ENCODE peak calls at places on chromosomes 4 and X, in ten cellular contexts. O is prostate gland, I is AG09309, R is heart right ventricle, Y is A549, N is neural progenitor cell, C is GM23338, G is PC-3, K is cardiac muscle cell, F is NB4. D is an unnamed sample.

GRCh38 chr4:20041838-20042237 is 209.9 kb upstream of the SLIT2 start:
- DNase-seq in O (no peak), I (no peak), R (no peak), Y (no peak), N (no peak), C (no peak), G (no peak), K (no peak), F (no peak), D (no peak)

GRCh38 chr4:137981277-137981676 is 260.9 kb downstream of the SLC7A11 start:
- DNase-seq in O (no peak), I (no peak), R (no peak), Y (peak), N (no peak), C (no peak), G (peak), K (peak), F (peak), D (no peak)

GRCh38 chrX:88135735-88136134 is 611.3 kb upstream of the CPXCR1 start:
- DNase-seq in O (no peak), I (no peak), R (no peak), Y (no peak), N (no peak), C (peak), G (peak), K (peak), F (peak), D (no peak)

GRCh38 chrX:68980906-68981616 is 152.2 kb downstream of the EFNB1 start:
- DNase-seq in O (no peak), I (no peak), R (no peak), Y (no peak), N (no peak), C (no peak), G (no peak), K (no peak), F (no peak), D (no peak)

GRCh38 chr4:137540356-137540755 is 8.1 kb upstream of the PCDH18 start:
- DNase-seq in O (no peak), I (no peak), R (no peak), Y (no peak), N (no peak), C (no peak), G (no peak), K (no peak), F (no peak), D (no peak)

GRCh38 chrX:53279296-53280237 is 1.8 kb downstream of the IQSEC2 start:
- DNase-seq in O (no peak), I (no peak), R (no peak), Y (no peak), N (no peak), C (peak), G (no peak), K (no peak), F (no peak), D (no peak)

GRCh38 chrX:88136328-88136727 is 610.7 kb upstream of the CPXCR1 start:
- DNase-seq in O (no peak), I (no peak), R (no peak), Y (no peak), N (no peak), C (no peak), G (no peak), K (no peak), F (no peak), D (no peak)

GRCh38 chrX:95764972-95765451 is 919.6 kb upstream of the DIAPH2 start:
- DNase-seq in O (peak), I (no peak), R (peak), Y (peak), N (peak), C (peak), G (peak), K (peak), F (peak), D (no peak)

GRCh38 chr4:127505203-127505602 is 127.6 kb upstream of the INTU start:
- DNase-seq in O (no peak), I (peak), R (peak), Y (no peak), N (no peak), C (no peak), G (no peak), K (peak), F (no peak), D (peak)

GRCh38 chr4:15963001-15963451 is at the start of gene FGFBP2:
- DNase-seq in O (peak), I (peak), R (peak), Y (peak), N (peak), C (peak), G (peak), K (peak), F (peak), D (peak)

GRCh38 chr4:142743071-142743825 is 102.9 kb downstream of the INPP4B start:
- DNase-seq in O (no peak), I (peak), R (no peak), Y (no peak), N (no peak), C (no peak), G (peak), K (peak), F (no peak), D (no peak)

GRCh38 chr4:17544205-17544604 is 29.2 kb downstream of the CLRN2 start:
- DNase-seq in O (no peak), I (no peak), R (no peak), Y (no peak), N (no peak), C (peak), G (peak), K (no peak), F (peak), D (no peak)

GRCh38 chr4:163595590-163595989 is 101.1 kb downstream of the TMA16 start:
- DNase-seq in O (no peak), I (no peak), R (no peak), Y (no peak), N (no peak), C (no peak), G (no peak), K (no peak), F (peak), D (no peak)

GRCh38 chr4:5632571-5632970 is 75.8 kb downstream of the EVC2 start:
- DNase-seq in O (no peak), I (no peak), R (no peak), Y (no peak), N (no peak), C (peak), G (no peak), K (no peak), F (no peak), D (no peak)

GRCh38 chrX:80216086-80216485 is 201.5 kb downstream of the TBX22 start:
- DNase-seq in O (no peak), I (no peak), R (no peak), Y (peak), N (no peak), C (no peak), G (peak), K (peak), F (peak), D (no peak)

GRCh38 chrX:74132265-74132664 is 171.7 kb upstream of the ZCCHC13 start:
- DNase-seq in O (no peak), I (no peak), R (no peak), Y (no peak), N (no peak), C (peak), G (no peak), K (no peak), F (no peak), D (no peak)

GRCh38 chr4:142778430-142778829 is 67.7 kb downstream of the INPP4B start:
- DNase-seq in O (no peak), I (peak), R (no peak), Y (no peak), N (no peak), C (no peak), G (no peak), K (peak), F (no peak), D (no peak)

GRCh38 chr4:42843694-42844093 is 48.8 kb upstream of the GRXCR1 start:
- DNase-seq in O (no peak), I (no peak), R (no peak), Y (no peak), N (no peak), C (no peak), G (no peak), K (no peak), F (no peak), D (no peak)

GRCh38 chr4:54607067-54607466 is 50.7 kb upstream of the KIT start:
- DNase-seq in O (no peak), I (no peak), R (no peak), Y (no peak), N (no peak), C (no peak), G (no peak), K (no peak), F (no peak), D (no peak)

GRCh38 chr4:138870739-138871633 is 144.6 kb upstream of the NOCT start:
- DNase-seq in O (peak), I (peak), R (peak), Y (peak), N (peak), C (peak), G (peak), K (peak), F (peak), D (peak)

GRCh38 chr4:125741825-125742452 is 427.2 kb downstream of the FAT4 start:
- DNase-seq in O (no peak), I (no peak), R (no peak), Y (peak), N (no peak), C (peak), G (peak), K (peak), F (peak), D (no peak)

GRCh38 chrX:11064851-11065600 is 46.1 kb upstream of the HCCS start:
- DNase-seq in O (peak), I (peak), R (no peak), Y (no peak), N (no peak), C (no peak), G (peak), K (peak), F (no peak), D (peak)

GRCh38 chrX:153827903-153828302 is 2.4 kb downstream of the PDZD4 start:
- DNase-seq in O (no peak), I (no peak), R (no peak), Y (no peak), N (no peak), C (no peak), G (no peak), K (no peak), F (no peak), D (no peak)

GRCh38 chrX:153829799-153830631 is at the start of gene PDZD4:
- DNase-seq in O (no peak), I (no peak), R (no peak), Y (no peak), N (peak), C (peak), G (no peak), K (no peak), F (peak), D (no peak)

GRCh38 chrX:153829549-153829798 is 870 bp downstream of the PDZD4 start:
- DNase-seq in O (no peak), I (no peak), R (no peak), Y (no peak), N (no peak), C (no peak), G (no peak), K (no peak), F (no peak), D (no peak)

GRCh38 chrX:153828308-153828707 is 2.0 kb downstream of the PDZD4 start:
- DNase-seq in O (no peak), I (no peak), R (no peak), Y (no peak), N (no peak), C (no peak), G (no peak), K (peak), F (no peak), D (no peak)

GRCh38 chrX:153828723-153829548 is 1.4 kb downstream of the PDZD4 start:
- DNase-seq in O (no peak), I (no peak), R (no peak), Y (peak), N (peak), C (peak), G (no peak), K (peak), F (no peak), D (no peak)
- H3K4me3 ChIP-seq in O (no peak), I (no peak), R (peak), Y (peak), N (peak), C (peak), G (no peak), K (peak), F (no peak), D (no peak)

GRCh38 chr4:21184788-21185187 is 484.5 kb downstream of the PACRGL start:
- DNase-seq in O (no peak), I (no peak), R (no peak), Y (no peak), N (no peak), C (peak), G (peak), K (no peak), F (no peak), D (no peak)
- TF ChIP-seq CTCF in O (peak), I (no peak), R (no peak), Y (no peak), N (peak), C (peak), G (peak), K (no peak), F (no peak), D (no peak)

DNA sequence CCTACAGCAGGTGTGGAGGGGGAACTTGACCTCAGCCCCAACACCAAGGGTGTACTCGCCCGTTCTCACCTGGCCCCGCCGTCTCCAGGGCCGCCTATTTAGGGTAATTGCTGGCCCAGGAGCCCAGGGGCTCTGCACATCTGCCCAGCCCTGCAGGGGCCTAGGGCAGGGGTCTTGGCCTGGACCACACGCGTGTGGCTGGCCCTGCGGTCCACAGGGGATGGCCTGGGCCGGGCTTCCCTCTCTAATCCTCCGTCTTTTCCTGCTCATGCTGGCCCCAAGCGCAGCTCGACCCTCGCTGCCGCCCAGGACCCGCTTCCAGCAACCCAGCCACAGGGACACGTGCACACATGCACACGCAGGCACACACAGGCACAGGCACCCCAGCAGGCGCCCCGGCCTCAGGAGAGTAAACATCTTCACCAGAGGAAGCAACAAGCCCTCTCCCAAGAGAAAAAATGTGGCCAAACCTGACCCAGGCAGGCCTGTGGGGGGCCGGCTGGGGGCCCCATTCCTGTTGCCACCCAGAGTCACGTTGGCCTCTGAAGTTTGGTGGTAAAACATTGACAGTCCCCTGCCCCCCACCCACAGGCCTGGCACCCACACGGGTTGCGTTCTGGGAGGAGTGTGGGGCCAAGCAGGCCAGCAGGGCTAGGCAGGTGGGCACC is 24.6 kb upstream of the FGFR3 start:
- DNase-seq in O (peak), I (no peak), R (no peak), Y (no peak), N (peak), C (no peak), G (no peak), K (no peak), F (peak), D (no peak)
- H3K4me3 ChIP-seq in O (no peak), I (no peak), R (no peak), Y (no peak), N (peak), C (peak), G (no peak), K (no peak), F (no peak), D (no peak)

DNA sequence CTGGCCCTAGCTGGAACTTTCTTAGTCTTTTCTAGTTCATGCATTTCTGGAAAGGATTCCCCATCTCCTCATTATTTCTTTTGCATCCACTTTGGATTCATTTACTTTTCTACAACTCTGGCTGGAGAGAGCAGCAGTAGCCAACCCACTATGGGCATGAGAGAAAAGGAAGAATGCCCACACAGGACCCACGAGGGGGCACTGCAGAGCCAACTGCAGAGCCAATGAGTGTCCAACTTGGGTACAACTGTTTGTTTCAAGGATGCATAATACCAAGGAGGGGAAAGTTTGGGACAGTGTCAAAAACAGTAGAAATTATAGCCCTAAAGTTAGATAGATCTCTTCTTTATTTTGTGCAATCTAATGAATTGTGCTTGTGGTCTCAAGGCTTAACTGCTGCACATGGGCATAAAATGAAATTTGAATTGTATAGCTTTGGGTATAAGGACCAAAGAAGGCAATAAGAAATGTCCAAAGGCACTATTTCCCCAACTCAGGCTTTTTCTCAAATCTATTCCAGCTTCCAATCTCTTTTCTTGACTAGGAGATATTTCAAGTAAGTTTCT is 230.6 kb downstream of the NSUN7 start:
- DNase-seq in O (no peak), I (no peak), R (no peak), Y (no peak), N (peak), C (peak), G (peak), K (peak), F (peak), D (no peak)
- TF ChIP-seq CTCF in O (no peak), I (peak), R (peak), Y (peak), N (peak), C (peak), G (peak), K (peak), F (peak), D (peak)

GRCh38 chrX:77528034-77528433 is 80.8 kb downstream of the FGF16 start:
- DNase-seq in O (no peak), I (no peak), R (no peak), Y (no peak), N (no peak), C (no peak), G (no peak), K (no peak), F (no peak), D (no peak)
- H3K4me3 ChIP-seq in O (no peak), I (no peak), R (no peak), Y (no peak), N (no peak), C (no peak), G (no peak), K (no peak), F (no peak), D (no peak)

GRCh38 chr4:67198757-67199156 is 346.5 kb downstream of the CENPC start:
- DNase-seq in O (no peak), I (no peak), R (no peak), Y (peak), N (no peak), C (peak), G (peak), K (peak), F (peak), D (no peak)
- TF ChIP-seq CTCF in O (no peak), I (no peak), R (peak), Y (no peak), N (peak), C (peak), G (peak), K (peak), F (peak), D (no peak)

GRCh38 chr4:65669981-65670330 is 333 bp downstream of the EPHA5 start:
- DNase-seq in O (no peak), I (no peak), R (no peak), Y (no peak), N (no peak), C (no peak), G (no peak), K (no peak), F (no peak), D (no peak)

GRCh38 chr4:65669008-65669971 is 999 bp downstream of the EPHA5 start:
- DNase-seq in O (no peak), I (no peak), R (no peak), Y (no peak), N (peak), C (peak), G (peak), K (peak), F (no peak), D (no peak)

GRCh38 chr4:65668201-65669007 is 1.9 kb downstream of the EPHA5 start:
- DNase-seq in O (peak), I (no peak), R (no peak), Y (no peak), N (peak), C (peak), G (peak), K (no peak), F (no peak), D (no peak)

GRCh38 chr4:65671402-65671801 is 1.1 kb upstream of the EPHA5 start:
- DNase-seq in O (no peak), I (no peak), R (no peak), Y (no peak), N (no peak), C (no peak), G (peak), K (no peak), F (no peak), D (no peak)

GRCh38 chr4:65670331-65671031 is at the start of gene EPHA5:
- DNase-seq in O (peak), I (peak), R (peak), Y (peak), N (peak), C (peak), G (peak), K (peak), F (no peak), D (no peak)
- H3K4me3 ChIP-seq in O (peak), I (peak), R (peak), Y (peak), N (peak), C (peak), G (peak), K (peak), F (no peak), D (no peak)

D was measured in HFF-Myc.